ENCODE peak calls at places on chromosomes 16 and 17, in four cellular contexts. One of them, this sample, is unnamed.
A peak's percentile ranks its signal among the peaks of the same experiment; 100 is the strongest.

GRCh38 chr16:78396673-78397072 is 297.2 kb downstream of the WWOX start:
- DNase-seq in BJ: no peak
- DNase-seq in fibroblast of gingiva: no peak
- DNase-seq in MCF 10A: no peak
- DNase-seq in this sample: no peak

GRCh38 chr16:27769561-27770222 is 219.7 kb downstream of the KATNIP start:
- DNase-seq in BJ: no peak
- DNase-seq in fibroblast of gingiva: no peak
- DNase-seq in MCF 10A: peak; percentile 40
- DNase-seq in this sample: no peak

GRCh38 chr17:16439303-16439791 is 24.0 kb downstream of the TRPV2 start:
- DNase-seq in BJ: no peak
- DNase-seq in fibroblast of gingiva: no peak
- DNase-seq in MCF 10A: no peak
- DNase-seq in this sample: no peak

GRCh38 chr16:77585379-77585778 is 136.9 kb upstream of the NUDT7 start:
- DNase-seq in BJ: no peak
- DNase-seq in fibroblast of gingiva: no peak
- DNase-seq in MCF 10A: peak; percentile 47
- DNase-seq in this sample: no peak

GRCh38 chr16:86016201-86016965 is 117.4 kb downstream of the IRF8 start:
- DNase-seq in BJ: no peak
- DNase-seq in fibroblast of gingiva: peak; percentile 42
- DNase-seq in MCF 10A: peak; percentile 64
- DNase-seq in this sample: peak; percentile 17

GRCh38 chr16:48561960-48562393 is 48.0 kb downstream of the N4BP1 start:
- DNase-seq in BJ: no peak
- DNase-seq in fibroblast of gingiva: peak; percentile 38
- DNase-seq in MCF 10A: no peak
- DNase-seq in this sample: no peak

GRCh38 chr16:879986-880385 is 79.5 kb upstream of the GNG13 start:
- DNase-seq in BJ: no peak
- DNase-seq in fibroblast of gingiva: no peak
- DNase-seq in MCF 10A: no peak
- DNase-seq in this sample: no peak

GRCh38 chr16:85137323-85138072 is 25.2 kb upstream of the CIBAR2 start:
- DNase-seq in BJ: no peak
- DNase-seq in fibroblast of gingiva: peak; percentile 96
- DNase-seq in MCF 10A: peak; percentile 85
- DNase-seq in this sample: no peak

GRCh38 chr17:4341616-4341977 is 24.9 kb downstream of the UBE2G1 start:
- DNase-seq in BJ: no peak
- DNase-seq in fibroblast of gingiva: no peak
- DNase-seq in MCF 10A: no peak
- DNase-seq in this sample: no peak

GRCh38 chr16:75206749-75207451 is at the start of gene CTRB2:
- DNase-seq in BJ: no peak
- DNase-seq in fibroblast of gingiva: no peak
- DNase-seq in MCF 10A: no peak
- DNase-seq in this sample: no peak